ENCODE peak calls at places on chromosomes 13 and 19, in seven cellular contexts. A is CMK; J is CD4-positive, alpha-beta T cell; O is thoracic aorta; S is GOT3; K is activated CD4-positive, alpha-beta T cell treated with anti-CD3 and anti-CD28 coated beads for 24 hours; N is stimulated activated CD4-positive, alpha-beta T cell treated with anti-CD3 and anti-CD28 coated beads, Interleukin-15, amount 100 ng/mL, for 48 hours. V is an unnamed sample.

GRCh38 chr19:55703790-55704215 is 28.8 kb downstream of the EPN1 start:
- DNase-seq in A (no peak), J (peak), O (no peak), S (no peak), K (peak), N (peak), V (no peak)

GRCh38 chr13:76830805-76831204 is 55.4 kb downstream of the KCTD12 start:
- DNase-seq in A (no peak), J (no peak), O (no peak), S (no peak), K (no peak), N (no peak), V (no peak)

GRCh38 chr19:45276284-45276687 is 25.2 kb downstream of the MARK4 start:
- DNase-seq in A (no peak), J (no peak), O (no peak), S (no peak), K (no peak), N (no peak), V (no peak)

GRCh38 chr13:65133094-65133493 is 2097.0 kb downstream of the PCDH9 start:
- DNase-seq in A (no peak), J (no peak), O (no peak), S (no peak), K (no peak), N (no peak), V (no peak)

GRCh38 chr13:75581874-75582640 is 32.5 kb downstream of the UCHL3 start:
- DNase-seq in A (no peak), J (no peak), O (no peak), S (no peak), K (no peak), N (no peak), V (no peak)

GRCh38 chr13:22937241-22937640 is 243.5 kb upstream of the SGCG start:
- DNase-seq in A (no peak), J (no peak), O (no peak), S (no peak), K (no peak), N (no peak), V (no peak)

GRCh38 chr13:36919833-36920611 is at the start of gene SMAD9:
- DNase-seq in A (no peak), J (no peak), O (peak), S (no peak), K (no peak), N (peak), V (peak)

GRCh38 chr19:35903550-35904179 is 1.3 kb downstream of the HCST start:
- DNase-seq in A (peak), J (peak), O (no peak), S (no peak), K (peak), N (peak), V (peak)

GRCh38 chr19:16569609-16570320 is 2.5 kb downstream of the SLC35E1 start:
- DNase-seq in A (no peak), J (no peak), O (no peak), S (no peak), K (no peak), N (no peak), V (no peak)

GRCh38 chr13:44549461-44549860 is 26.7 kb downstream of the TSC22D1 start:
- DNase-seq in A (no peak), J (no peak), O (no peak), S (no peak), K (no peak), N (no peak), V (no peak)

GRCh38 chr19:16328824-16329482 is 4.3 kb downstream of the KLF2 start:
- DNase-seq in A (no peak), J (peak), O (no peak), S (no peak), K (no peak), N (no peak), V (peak)

GRCh38 chr13:44760434-44760833 is 184.3 kb upstream of the TSC22D1 start:
- DNase-seq in A (no peak), J (no peak), O (no peak), S (no peak), K (no peak), N (no peak), V (no peak)

GRCh38 chr13:34926513-34926912 is 15.6 kb upstream of the NBEA start:
- DNase-seq in A (no peak), J (no peak), O (no peak), S (no peak), K (no peak), N (no peak), V (no peak)

GRCh38 chr13:37942929-37943328 is 73.4 kb upstream of the TRPC4 start:
- DNase-seq in A (no peak), J (no peak), O (no peak), S (no peak), K (no peak), N (no peak), V (no peak)

GRCh38 chr19:56839665-56840451 is 668 bp downstream of the PEG3 start:
- DNase-seq in A (no peak), J (no peak), O (peak), S (no peak), K (no peak), N (no peak), V (no peak)

GRCh38 chr19:4831351-4832340 is at the start of gene TICAM1:
- DNase-seq in A (peak), J (peak), O (no peak), S (no peak), K (peak), N (peak), V (peak)

GRCh38 chr19:7883796-7884570 is 4.3 kb upstream of the LRRC8E start:
- DNase-seq in A (no peak), J (no peak), O (no peak), S (no peak), K (no peak), N (no peak), V (no peak)